ENCODE peak calls at places on chromosomes 12 and 14, in seven cellular contexts. C, B, Z, S, K, E and T are unnamed samples.

GRCh38 chr12:115451151-115451784 is 767.3 kb upstream of the TBX3 start:
- DNase-seq in C (peak), B (no peak), Z (no peak), S (no peak), K (no peak), E (no peak), T (no peak)

GRCh38 chr14:35879654-35880249 is 53.6 kb downstream of the BRMS1L start:
- DNase-seq in C (no peak), B (no peak), Z (no peak), S (peak), K (no peak), E (no peak), T (peak)

GRCh38 chr12:128607606-128608005 is 216.2 kb downstream of the SLC15A4 start:
- DNase-seq in C (no peak), B (no peak), Z (no peak), S (no peak), K (no peak), E (no peak), T (no peak)

GRCh38 chr12:104604070-104604994 is 147.6 kb downstream of the CHST11 start:
- DNase-seq in C (peak), B (peak), Z (no peak), S (peak), K (peak), E (no peak), T (peak)

GRCh38 chr14:34035177-34035933 is 84.5 kb upstream of the EGLN3 start:
- DNase-seq in C (no peak), B (no peak), Z (no peak), S (no peak), K (no peak), E (no peak), T (no peak)

GRCh38 chr14:64502476-64503183 is 1.0 kb downstream of the ZBTB25 start:
- DNase-seq in C (peak), B (no peak), Z (no peak), S (no peak), K (peak), E (no peak), T (peak)

GRCh38 chr14:37594238-37594915 is 672 bp downstream of the FOXA1 start:
- DNase-seq in C (peak), B (peak), Z (peak), S (peak), K (no peak), E (peak), T (peak)

GRCh38 chr12:101567918-101568317 is 26.9 kb upstream of the MYBPC1 start:
- DNase-seq in C (no peak), B (no peak), Z (no peak), S (no peak), K (no peak), E (no peak), T (no peak)

GRCh38 chr12:122265433-122265832 is 861 bp downstream of the VPS33A start:
- DNase-seq in C (no peak), B (no peak), Z (no peak), S (no peak), K (no peak), E (no peak), T (no peak)

GRCh38 chr14:49553892-49554291 is 32.3 kb downstream of the RPS29 start:
- DNase-seq in C (no peak), B (peak), Z (no peak), S (no peak), K (no peak), E (no peak), T (no peak)

GRCh38 chr12:124790650-124791400 is 72.8 kb downstream of the SCARB1 start:
- DNase-seq in C (no peak), B (no peak), Z (no peak), S (no peak), K (no peak), E (no peak), T (no peak)

DNA sequence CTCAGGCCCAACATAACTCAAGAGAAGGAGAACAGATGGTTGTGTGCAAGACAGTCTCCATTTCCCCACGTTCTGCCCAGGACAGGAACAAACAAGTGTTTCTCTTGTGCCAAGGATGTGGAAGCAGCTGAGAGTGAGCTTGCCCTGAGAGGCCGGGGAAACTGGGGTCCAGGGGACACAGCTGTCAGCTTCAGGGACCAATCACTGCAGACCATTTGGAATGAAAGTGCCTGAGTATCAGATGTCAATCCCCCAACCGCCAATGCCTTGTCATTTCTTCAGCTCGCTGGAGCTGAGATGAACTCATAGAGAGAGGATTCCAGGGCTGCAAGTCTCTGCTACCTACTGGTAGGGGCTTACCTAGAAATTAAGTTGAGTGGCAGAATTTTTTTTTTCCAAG is 71.9 kb upstream of the METAP2 start:
- DNase-seq in C (no peak), B (peak), Z (no peak), S (no peak), K (peak), E (no peak), T (no peak)
- H3K4ac ChIP-seq in C (no peak), B (no peak), Z (no peak), S (no peak), K (no peak), E (no peak), T (no peak)

DNA sequence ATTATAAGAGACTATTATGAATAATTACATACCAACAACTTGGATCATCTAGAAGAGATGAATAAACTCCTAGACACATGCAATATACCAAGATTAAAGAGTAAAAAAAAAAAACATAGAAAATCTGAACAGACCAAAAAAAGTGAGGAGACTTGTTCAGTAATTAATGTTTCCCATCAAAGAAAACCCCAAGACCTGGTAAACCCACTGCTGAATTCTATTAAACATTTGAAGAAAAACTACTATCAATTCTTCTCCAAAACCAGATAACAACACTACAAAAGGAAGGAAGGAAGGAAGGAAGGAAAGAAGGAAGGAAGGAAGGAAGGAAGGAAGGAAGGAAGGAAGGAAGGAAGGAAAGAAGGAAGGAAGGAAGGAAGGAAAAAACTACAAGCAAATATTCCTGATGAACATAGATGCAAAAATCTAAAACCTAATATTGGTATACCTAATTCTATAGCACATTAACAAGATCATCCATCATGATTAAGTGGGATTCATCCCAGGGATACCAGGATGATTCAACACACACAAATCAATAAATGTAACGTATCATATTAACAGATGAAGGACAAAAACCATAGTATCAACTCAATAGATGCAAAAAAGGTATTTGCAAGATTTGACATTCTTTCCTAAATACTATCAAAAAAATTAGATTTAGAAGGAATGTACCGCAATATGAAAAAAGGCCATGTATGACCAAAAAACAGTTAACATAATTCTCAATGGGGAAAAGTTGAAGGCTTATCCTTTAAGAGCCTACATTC is 445.5 kb downstream of the KCNH5 start:
- DNase-seq in C (no peak), B (no peak), Z (no peak), S (no peak), K (no peak), E (no peak), T (no peak)
- H3K4ac ChIP-seq in C (no peak), B (no peak), Z (no peak), S (no peak), K (no peak), E (no peak), T (no peak)

GRCh38 chr12:107448198-107448597 is 237.4 kb upstream of the PWP1 start:
- DNase-seq in C (peak), B (peak), Z (peak), S (no peak), K (no peak), E (peak), T (peak)

GRCh38 chr12:107450541-107450940 is 235.1 kb upstream of the PWP1 start:
- DNase-seq in C (peak), B (no peak), Z (no peak), S (no peak), K (no peak), E (no peak), T (no peak)

GRCh38 chr12:107449891-107450290 is 235.7 kb upstream of the PWP1 start:
- DNase-seq in C (no peak), B (no peak), Z (no peak), S (no peak), K (no peak), E (no peak), T (peak)

GRCh38 chr12:107454431-107454830 is 231.2 kb upstream of the PWP1 start:
- DNase-seq in C (no peak), B (no peak), Z (no peak), S (no peak), K (no peak), E (no peak), T (no peak)

DNA sequence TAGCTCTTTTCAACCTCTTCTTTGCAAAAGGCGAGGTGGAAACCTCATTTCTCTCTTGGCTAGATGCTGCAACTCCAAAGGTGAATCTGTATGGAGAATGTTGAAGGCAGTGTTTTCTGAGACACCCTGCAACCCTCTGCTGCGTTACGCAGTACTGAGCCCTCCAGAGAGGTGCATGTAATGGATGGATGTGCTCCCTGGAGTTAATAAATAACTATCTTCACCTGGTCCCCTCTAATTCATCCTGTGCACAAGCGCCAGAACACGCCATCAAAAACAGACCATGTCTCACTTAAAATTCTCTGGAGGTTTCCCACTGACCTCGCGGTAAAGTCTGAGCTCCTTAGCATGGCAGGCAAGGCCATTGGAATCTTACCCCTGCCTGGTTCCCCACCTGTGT is 234.4 kb upstream of the PWP1 start:
- DNase-seq in C (no peak), B (no peak), Z (no peak), S (no peak), K (no peak), E (no peak), T (no peak)
- H3K4ac ChIP-seq in C (no peak), B (no peak), Z (no peak), S (no peak), K (no peak), E (no peak), T (no peak)

GRCh38 chr12:49352351-49352750 is 5.7 kb downstream of the DNAJC22 start:
- DNase-seq in C (no peak), B (no peak), Z (no peak), S (no peak), K (no peak), E (no peak), T (no peak)
- H3K4ac ChIP-seq in C (no peak), B (no peak), Z (no peak), S (no peak), K (no peak), E (no peak), T (no peak)

GRCh38 chr12:83408168-83408567 is 721.5 kb downstream of the TMTC2 start:
- DNase-seq in C (no peak), B (no peak), Z (no peak), S (no peak), K (no peak), E (no peak), T (no peak)
- H3K4ac ChIP-seq in C (no peak), B (no peak), Z (no peak), S (no peak), K (no peak), E (no peak), T (no peak)